ENCODE peak calls at places on chromosomes 1 and 21, in six cellular contexts. T, Y, H, I, U and N are unnamed samples.

GRCh38 chr1:103074224-103074623 is 34.1 kb downstream of the COL11A1 start:
- DNase-seq in T (no peak), Y (no peak), H (peak), I (no peak), U (no peak), N (no peak)

GRCh38 chr1:65524931-65525296 is 104.4 kb downstream of the LEPR start:
- DNase-seq in T (no peak), H (no peak), I (no peak), U (no peak), Y (no peak), N (no peak)

GRCh38 chr1:50329332-50329932 is 93.8 kb downstream of the DMRTA2 start:
- DNase-seq in I (no peak), U (no peak), Y (no peak), T (peak), H (no peak), N (no peak)

GRCh38 chr1:21307663-21308062 is 17.4 kb upstream of the ECE1 start:
- DNase-seq in U (peak), H (no peak), Y (no peak), I (no peak), T (peak), N (no peak)

GRCh38 chr1:231420299-231420958 is 1.7 kb downstream of the EGLN1 start:
- DNase-seq in T (peak), I (peak), Y (no peak), H (peak), U (no peak), N (no peak)

GRCh38 chr21:27572681-27573080 is 605.8 kb upstream of the ADAMTS5 start:
- DNase-seq in T (no peak), U (no peak), I (peak), H (no peak), Y (no peak), N (no peak)

GRCh38 chr1:4954392-4954791 is 300.0 kb downstream of the AJAP1 start:
- DNase-seq in H (no peak), T (no peak), Y (no peak), I (no peak), U (no peak), N (no peak)

GRCh38 chr1:223143760-223144248 is 756 bp upstream of the TLR5 start:
- DNase-seq in Y (peak), H (no peak), I (no peak), T (no peak), U (no peak), N (no peak)

GRCh38 chr1:154772611-154773515 is 97.2 kb downstream of the KCNN3 start:
- DNase-seq in Y (no peak), H (no peak), U (no peak), T (peak), I (no peak), N (peak)

GRCh38 chr1:224884428-224884827 is 45.0 kb upstream of the DNAH14 start:
- DNase-seq in H (no peak), Y (no peak), T (no peak), U (no peak), I (peak), N (no peak)

GRCh38 chr1:70768211-70768610 is 279.4 kb downstream of the PTGER3 start:
- DNase-seq in H (no peak), U (no peak), Y (no peak), I (peak), T (no peak), N (no peak)

GRCh38 chr1:9782116-9782751 is 41.5 kb downstream of the CLSTN1 start:
- DNase-seq in T (no peak), U (no peak), Y (no peak), I (no peak), H (no peak), N (no peak)

GRCh38 chr1:20371411-20371810 is 80.7 kb downstream of the VWA5B1 start:
- DNase-seq in I (no peak), H (no peak), U (peak), T (peak), Y (no peak), N (no peak)

GRCh38 chr21:36859744-36860501 is 106.5 kb downstream of the HLCS start:
- DNase-seq in H (no peak), Y (no peak), T (peak), U (peak), I (peak), N (peak)

GRCh38 chr1:231216515-231216914 is 24.5 kb upstream of the GNPAT start:
- DNase-seq in Y (no peak), U (peak), H (no peak), T (peak), I (no peak), N (no peak)

GRCh38 chr1:248818505-248819374 is 7.0 kb downstream of the SH3BP5L start:
- DNase-seq in H (no peak), U (no peak), T (peak), Y (no peak), I (no peak), N (no peak)

GRCh38 chr1:203250936-203251335 is 21.5 kb upstream of the CHIT1 start:
- DNase-seq in U (no peak), H (no peak), T (no peak), Y (no peak), I (no peak), N (no peak)

GRCh38 chr1:230864441-230864840 is 3.9 kb downstream of the C1orf198 start:
- DNase-seq in Y (no peak), H (no peak), U (no peak), T (no peak), I (no peak), N (no peak)

GRCh38 chr1:219580019-219580676 is 32.8 kb downstream of the ZC3H11B start:
- DNase-seq in T (no peak), H (no peak), I (no peak), Y (no peak), U (no peak), N (no peak)

GRCh38 chr1:175935566-175936115 is 192.2 kb upstream of the TNR start:
- DNase-seq in Y (no peak), I (no peak), H (no peak), T (no peak), U (no peak), N (no peak)

GRCh38 chr21:44615881-44616590 is 4.2 kb downstream of the KRTAP10-8 start:
- DNase-seq in T (peak), Y (no peak), I (no peak), U (no peak), H (no peak), N (no peak)

GRCh38 chr1:150008699-150009098 is 1.8 kb downstream of the OTUD7B start:
- DNase-seq in T (no peak), U (no peak), Y (no peak), H (no peak), I (no peak), N (no peak)